ENCODE peak calls at places on chromosome 16, in eight cellular contexts. One of them, this sample, is unnamed. For H3K4me1, the result is how much of the 10 kb centered on the place peaks cover.

GRCh38 chr16:79717324-79717848 is 116.8 kb upstream of the MAF start:
- DNase-seq in A549: no peak
- DNase-seq in lower lobe of right lung: no peak
- DNase-seq in tibial nerve: no peak
- DNase-seq in GM23338: no peak
- DNase-seq in H9: no peak
- DNase-seq in endothelial cell of umbilical vein: no peak
- DNase-seq in stomach: no peak
- DNase-seq in this sample: no peak

GRCh38 chr16:72934661-72935403 is 113.1 kb downstream of the ZFHX3 start:
- DNase-seq in A549: no peak
- DNase-seq in lower lobe of right lung: no peak
- DNase-seq in tibial nerve: no peak
- DNase-seq in GM23338: no peak
- DNase-seq in H9: no peak
- DNase-seq in endothelial cell of umbilical vein: no peak
- DNase-seq in stomach: no peak
- DNase-seq in this sample: no peak

GRCh38 chr16:27839419-27839818 is 224.1 kb downstream of the GSG1L start:
- DNase-seq in A549: no peak
- DNase-seq in lower lobe of right lung: no peak
- DNase-seq in tibial nerve: no peak
- DNase-seq in GM23338: no peak
- DNase-seq in H9: peak
- DNase-seq in endothelial cell of umbilical vein: no peak
- DNase-seq in stomach: no peak
- DNase-seq in this sample: no peak

GRCh38 chr16:56611281-56611833 is 3.0 kb downstream of the MT2A start:
- DNase-seq in A549: no peak
- DNase-seq in lower lobe of right lung: no peak
- DNase-seq in tibial nerve: no peak
- DNase-seq in GM23338: no peak
- DNase-seq in H9: no peak
- DNase-seq in endothelial cell of umbilical vein: peak
- DNase-seq in stomach: peak
- DNase-seq in this sample: peak

GRCh38 chr16:18048858-18049257 is 287.7 kb downstream of the NPIPA8 start:
- DNase-seq in A549: no peak
- DNase-seq in lower lobe of right lung: no peak
- DNase-seq in tibial nerve: no peak
- DNase-seq in GM23338: no peak
- DNase-seq in H9: no peak
- DNase-seq in endothelial cell of umbilical vein: no peak
- DNase-seq in stomach: no peak
- DNase-seq in this sample: no peak

GRCh38 chr16:2498085-2498484 is 15.7 kb upstream of the ATP6V0C start:
- DNase-seq in A549: no peak
- DNase-seq in lower lobe of right lung: no peak
- DNase-seq in tibial nerve: no peak
- DNase-seq in GM23338: no peak
- DNase-seq in H9: no peak
- DNase-seq in endothelial cell of umbilical vein: no peak
- DNase-seq in stomach: no peak
- DNase-seq in this sample: no peak

GRCh38 chr16:68636818-68637217 is 8.3 kb upstream of the CDH3 start:
- DNase-seq in A549: no peak
- DNase-seq in lower lobe of right lung: no peak
- DNase-seq in tibial nerve: no peak
- DNase-seq in GM23338: no peak
- DNase-seq in H9: no peak
- DNase-seq in endothelial cell of umbilical vein: peak
- DNase-seq in stomach: no peak
- DNase-seq in this sample: no peak

GRCh38 chr16:58119509-58119845 is 9.7 kb downstream of the CFAP20 start:
- DNase-seq in A549: no peak
- DNase-seq in lower lobe of right lung: no peak
- DNase-seq in tibial nerve: no peak
- DNase-seq in GM23338: no peak
- DNase-seq in H9: no peak
- DNase-seq in endothelial cell of umbilical vein: no peak
- DNase-seq in stomach: no peak
- DNase-seq in this sample: no peak

GRCh38 chr16:48535831-48536599 is 74.0 kb downstream of the N4BP1 start:
- DNase-seq in A549: no peak
- DNase-seq in lower lobe of right lung: peak
- DNase-seq in tibial nerve: peak
- DNase-seq in GM23338: peak
- DNase-seq in H9: no peak
- DNase-seq in endothelial cell of umbilical vein: no peak
- DNase-seq in stomach: no peak
- DNase-seq in this sample: no peak

GRCh38 chr16:21159281-21159951 is 942 bp downstream of the LDAF1 start:
- DNase-seq in A549: no peak
- DNase-seq in lower lobe of right lung: peak
- DNase-seq in tibial nerve: no peak
- DNase-seq in GM23338: peak
- DNase-seq in H9: peak
- DNase-seq in endothelial cell of umbilical vein: peak
- DNase-seq in stomach: peak
- DNase-seq in this sample: no peak

GRCh38 chr16:10927497-10928112 is 14.7 kb downstream of the DEXI start:
- DNase-seq in A549: no peak
- DNase-seq in lower lobe of right lung: no peak
- DNase-seq in tibial nerve: no peak
- DNase-seq in GM23338: no peak
- DNase-seq in H9: no peak
- DNase-seq in endothelial cell of umbilical vein: no peak
- DNase-seq in stomach: no peak
- DNase-seq in this sample: no peak

GRCh38 chr16:88531931-88532433 is 38.2 kb upstream of the ZC3H18 start:
- DNase-seq in A549: no peak
- DNase-seq in lower lobe of right lung: no peak
- DNase-seq in tibial nerve: no peak
- DNase-seq in GM23338: no peak
- DNase-seq in H9: no peak
- DNase-seq in endothelial cell of umbilical vein: no peak
- DNase-seq in stomach: no peak
- DNase-seq in this sample: no peak

GRCh38 chr16:1323296-1324239 is 9.9 kb upstream of the BAIAP3 start:
- DNase-seq in A549: no peak
- DNase-seq in lower lobe of right lung: no peak
- DNase-seq in tibial nerve: no peak
- DNase-seq in GM23338: no peak
- DNase-seq in H9: no peak
- DNase-seq in endothelial cell of umbilical vein: no peak
- DNase-seq in stomach: no peak
- DNase-seq in this sample: no peak

GRCh38 chr16:56505174-56505573 is 14.7 kb downstream of the BBS2 start:
- DNase-seq in A549: no peak
- DNase-seq in lower lobe of right lung: no peak
- DNase-seq in tibial nerve: no peak
- DNase-seq in GM23338: no peak
- DNase-seq in H9: no peak
- DNase-seq in endothelial cell of umbilical vein: no peak
- DNase-seq in stomach: no peak
- DNase-seq in this sample: no peak

GRCh38 chr16:31143889-31144148 is 6.0 kb downstream of the PRSS36 start:
- DNase-seq in A549: no peak
- DNase-seq in lower lobe of right lung: no peak
- DNase-seq in tibial nerve: no peak
- DNase-seq in GM23338: no peak
- DNase-seq in H9: no peak
- DNase-seq in endothelial cell of umbilical vein: no peak
- DNase-seq in stomach: no peak
- DNase-seq in this sample: no peak

GRCh38 chr16:67460961-67461360 is 20.0 kb downstream of the ATP6V0D1 start:
- DNase-seq in A549: no peak
- DNase-seq in lower lobe of right lung: no peak
- DNase-seq in tibial nerve: no peak
- DNase-seq in GM23338: no peak
- DNase-seq in H9: no peak
- DNase-seq in endothelial cell of umbilical vein: no peak
- DNase-seq in stomach: no peak
- DNase-seq in this sample: no peak
- H3K4me1 ChIP-seq in A549: under half
- H3K4me1 ChIP-seq in lower lobe of right lung: half or more
- H3K4me1 ChIP-seq in tibial nerve: half or more
- H3K4me1 ChIP-seq in GM23338: under half
- H3K4me1 ChIP-seq in H9: under half
- H3K4me1 ChIP-seq in endothelial cell of umbilical vein: under half
- H3K4me1 ChIP-seq in stomach: half or more
- H3K4me1 ChIP-seq in this sample: half or more

GRCh38 chr16:53866520-53866919 is 162.6 kb downstream of the FTO start:
- DNase-seq in A549: no peak
- DNase-seq in lower lobe of right lung: no peak
- DNase-seq in tibial nerve: no peak
- DNase-seq in GM23338: no peak
- DNase-seq in H9: no peak
- DNase-seq in endothelial cell of umbilical vein: no peak
- DNase-seq in stomach: no peak
- DNase-seq in this sample: no peak

GRCh38 chr16:53864819-53865491 is 161.0 kb downstream of the FTO start:
- DNase-seq in A549: peak
- DNase-seq in lower lobe of right lung: no peak
- DNase-seq in tibial nerve: no peak
- DNase-seq in GM23338: no peak
- DNase-seq in H9: no peak
- DNase-seq in endothelial cell of umbilical vein: peak
- DNase-seq in stomach: no peak
- DNase-seq in this sample: no peak

GRCh38 chr16:53859995-53860540 is 156.1 kb downstream of the FTO start:
- DNase-seq in A549: no peak
- DNase-seq in lower lobe of right lung: no peak
- DNase-seq in tibial nerve: no peak
- DNase-seq in GM23338: no peak
- DNase-seq in H9: no peak
- DNase-seq in endothelial cell of umbilical vein: no peak
- DNase-seq in stomach: no peak
- DNase-seq in this sample: no peak

GRCh38 chr16:53865492-53865863 is 161.5 kb downstream of the FTO start:
- DNase-seq in A549: peak
- DNase-seq in lower lobe of right lung: no peak
- DNase-seq in tibial nerve: no peak
- DNase-seq in GM23338: peak
- DNase-seq in H9: no peak
- DNase-seq in endothelial cell of umbilical vein: peak
- DNase-seq in stomach: no peak
- DNase-seq in this sample: no peak

GRCh38 chr16:53863861-53864260 is 159.9 kb downstream of the FTO start:
- DNase-seq in A549: no peak
- DNase-seq in lower lobe of right lung: no peak
- DNase-seq in tibial nerve: no peak
- DNase-seq in GM23338: no peak
- DNase-seq in H9: no peak
- DNase-seq in endothelial cell of umbilical vein: no peak
- DNase-seq in stomach: no peak
- DNase-seq in this sample: no peak
- H3K27ac ChIP-seq in A549: peak
- H3K27ac ChIP-seq in lower lobe of right lung: no peak
- H3K27ac ChIP-seq in tibial nerve: no peak
- H3K27ac ChIP-seq in GM23338: no peak
- H3K27ac ChIP-seq in H9: no peak
- H3K27ac ChIP-seq in endothelial cell of umbilical vein: no peak
- H3K27ac ChIP-seq in stomach: no peak
- H3K27ac ChIP-seq in this sample: no peak

GRCh38 chr16:87459027-87459426 is 33.8 kb downstream of the ZCCHC14 start:
- DNase-seq in A549: no peak
- DNase-seq in lower lobe of right lung: no peak
- DNase-seq in tibial nerve: no peak
- DNase-seq in GM23338: no peak
- DNase-seq in H9: no peak
- DNase-seq in endothelial cell of umbilical vein: no peak
- DNase-seq in stomach: no peak
- DNase-seq in this sample: no peak

GRCh38 chr16:87460936-87461335 is 31.9 kb downstream of the ZCCHC14 start:
- DNase-seq in A549: no peak
- DNase-seq in lower lobe of right lung: no peak
- DNase-seq in tibial nerve: no peak
- DNase-seq in GM23338: no peak
- DNase-seq in H9: no peak
- DNase-seq in endothelial cell of umbilical vein: no peak
- DNase-seq in stomach: no peak
- DNase-seq in this sample: no peak

GRCh38 chr16:87463722-87464690 is 28.8 kb downstream of the ZCCHC14 start:
- DNase-seq in A549: no peak
- DNase-seq in lower lobe of right lung: no peak
- DNase-seq in tibial nerve: no peak
- DNase-seq in GM23338: no peak
- DNase-seq in H9: no peak
- DNase-seq in endothelial cell of umbilical vein: peak
- DNase-seq in stomach: no peak
- DNase-seq in this sample: no peak

GRCh38 chr16:87459833-87460232 is 33.0 kb downstream of the ZCCHC14 start:
- DNase-seq in A549: no peak
- DNase-seq in lower lobe of right lung: no peak
- DNase-seq in tibial nerve: no peak
- DNase-seq in GM23338: no peak
- DNase-seq in H9: no peak
- DNase-seq in endothelial cell of umbilical vein: no peak
- DNase-seq in stomach: no peak
- DNase-seq in this sample: no peak

DNA sequence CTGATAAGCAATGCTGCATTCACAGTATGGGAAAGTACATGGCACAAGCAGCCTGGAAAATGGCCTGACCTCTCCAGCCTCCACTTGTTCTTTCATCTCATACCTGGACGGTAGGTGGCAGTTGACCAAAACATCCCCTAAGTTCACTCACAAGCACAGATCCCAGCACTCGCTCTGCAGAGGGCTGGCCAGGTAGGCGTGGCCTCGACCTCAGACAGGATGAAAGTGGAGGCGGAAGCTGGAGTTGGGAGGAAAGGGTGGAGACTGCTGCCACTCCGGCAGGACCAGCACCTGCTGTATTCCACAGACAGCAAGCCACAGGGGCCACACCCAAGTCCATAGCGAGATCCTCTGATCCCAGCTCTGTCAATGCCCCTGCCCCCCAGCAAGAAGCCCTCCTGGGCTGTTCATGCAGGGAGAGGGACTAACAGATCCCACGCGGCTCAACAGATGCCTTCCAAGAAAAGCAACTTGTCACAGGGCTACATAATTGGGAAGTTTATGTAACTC is 31.3 kb downstream of the ZCCHC14 start:
- DNase-seq in A549: peak
- DNase-seq in lower lobe of right lung: peak
- DNase-seq in tibial nerve: peak
- DNase-seq in GM23338: peak
- DNase-seq in H9: peak
- DNase-seq in endothelial cell of umbilical vein: peak
- DNase-seq in stomach: peak
- DNase-seq in this sample: peak
- TF ChIP-seq CTCF in A549: peak
- TF ChIP-seq CTCF in lower lobe of right lung: peak
- TF ChIP-seq CTCF in tibial nerve: no peak
- TF ChIP-seq CTCF in GM23338: peak
- TF ChIP-seq CTCF in H9: peak
- TF ChIP-seq CTCF in endothelial cell of umbilical vein: peak
- TF ChIP-seq CTCF in stomach: peak
- TF ChIP-seq CTCF in this sample: no peak

DNA sequence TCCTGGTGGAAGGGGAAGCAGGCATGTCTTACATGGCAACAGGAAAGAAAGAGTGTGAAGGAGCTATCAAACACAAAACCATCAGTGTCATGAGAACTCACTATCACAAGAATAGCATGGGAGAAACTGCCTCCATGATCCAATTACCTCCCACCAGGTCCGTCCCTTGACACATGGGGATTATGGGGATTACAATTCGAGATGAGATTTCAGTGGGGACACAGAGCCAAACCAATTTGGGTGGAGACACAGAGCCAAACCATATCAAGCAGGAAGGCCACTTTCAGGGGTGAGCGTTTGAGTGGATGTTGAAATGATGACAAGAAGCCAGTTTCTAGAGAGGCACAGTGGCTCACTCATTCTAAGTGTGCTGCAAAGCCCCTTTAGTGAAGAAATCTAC is 143.8 kb downstream of the CPPED1 start:
- DNase-seq in A549: no peak
- DNase-seq in lower lobe of right lung: no peak
- DNase-seq in tibial nerve: no peak
- DNase-seq in GM23338: no peak
- DNase-seq in H9: no peak
- DNase-seq in endothelial cell of umbilical vein: no peak
- DNase-seq in stomach: no peak
- DNase-seq in this sample: no peak
- H3K4me1 ChIP-seq in A549: under half
- H3K4me1 ChIP-seq in lower lobe of right lung: under half
- H3K4me1 ChIP-seq in tibial nerve: under half
- H3K4me1 ChIP-seq in GM23338: under half
- H3K4me1 ChIP-seq in H9: under half
- H3K4me1 ChIP-seq in endothelial cell of umbilical vein: under half
- H3K4me1 ChIP-seq in stomach: under half
- H3K4me1 ChIP-seq in this sample: under half